ENCODE peak calls at places on chromosome 13, in four cellular contexts. O, T, Z and R are unnamed samples.

GRCh38 chr13:22325761-22326160 is 654.9 kb downstream of the FGF9 start:
- DNase-seq in O (no peak), T (no peak), Z (no peak), R (no peak)

GRCh38 chr13:39699274-39699673 is 43.8 kb downstream of the COG6 start:
- DNase-seq in O (no peak), T (no peak), Z (no peak), R (no peak)

GRCh38 chr13:101127741-101128353 is 288.5 kb downstream of the NALCN start:
- DNase-seq in O (peak), T (peak), Z (no peak), R (peak)

GRCh38 chr13:20713751-20714150 is 10.3 kb downstream of the IL17D start:
- DNase-seq in O (no peak), T (no peak), Z (peak), R (no peak)

GRCh38 chr13:77477299-77477848 is 58.1 kb upstream of the SCEL start:
- DNase-seq in O (no peak), T (no peak), Z (no peak), R (no peak)

GRCh38 chr13:46638262-46638661 is 85.3 kb downstream of the LRCH1 start:
- DNase-seq in O (peak), T (no peak), Z (no peak), R (no peak)

GRCh38 chr13:80177327-80177726 is 163.6 kb downstream of the SPRY2 start:
- DNase-seq in O (no peak), T (no peak), Z (no peak), R (no peak)

GRCh38 chr13:21458457-21458815 is 667 bp downstream of the ZDHHC20 start:
- DNase-seq in O (peak), T (peak), Z (no peak), R (peak)

GRCh38 chr13:113646921-113647340 is 11.1 kb downstream of the ATP4B start:
- DNase-seq in O (no peak), T (no peak), Z (no peak), R (no peak)

GRCh38 chr13:113066746-113067145 is 38.8 kb upstream of the F7 start:
- DNase-seq in O (no peak), T (no peak), Z (no peak), R (no peak)

GRCh38 chr13:105920375-105920774 is 615.1 kb downstream of the EFNB2 start:
- DNase-seq in O (no peak), T (no peak), Z (peak), R (no peak)

GRCh38 chr13:110330491-110331001 is 23.5 kb downstream of the COL4A2 start:
- DNase-seq in O (no peak), T (no peak), Z (no peak), R (no peak)

GRCh38 chr13:99425485-99426341 is 75.6 kb upstream of the TM9SF2 start:
- DNase-seq in O (no peak), T (no peak), Z (no peak), R (peak)

GRCh38 chr13:64778002-64778401 is 2452.1 kb downstream of the PCDH9 start:
- DNase-seq in O (no peak), T (no peak), Z (no peak), R (no peak)

GRCh38 chr13:87331178-87331577 is 340.0 kb upstream of the SLITRK5 start:
- DNase-seq in O (no peak), T (no peak), Z (peak), R (no peak)

GRCh38 chr13:102878491-102878890 is 32.7 kb downstream of the ERCC5 start:
- DNase-seq in O (no peak), T (no peak), Z (peak), R (no peak)

GRCh38 chr13:59398127-59398526 is 765.6 kb downstream of the DIAPH3 start:
- DNase-seq in O (no peak), T (no peak), Z (no peak), R (no peak)